ENCODE peak calls at places on chromosomes 7 and 10, in eight cellular contexts. Z is spleen; V is activated naive CD8-positive, alpha-beta T cell treated with anti-CD3 and anti-CD28 coated beads for 36 hours; Y is anterior cingulate cortex; D is RCC 7860; O is AG04450; Q is mesenchymal stem cell; X is heart right ventricle. E is an unnamed sample.

GRCh38 chr7:152330827-152331226 is 105.0 kb downstream of the KMT2C start:
- DNase-seq in Z (no peak), V (no peak), Y (no peak), D (no peak), O (no peak), Q (no peak), X (no peak), E (no peak)

GRCh38 chr7:44999245-45000095 is 531 bp upstream of the CCM2 start:
- DNase-seq in Z (peak; percentile 100), V (peak; percentile 100), Y (peak; percentile 98), D (peak; percentile 98), O (peak; percentile 98), Q (peak; percentile 99), X (peak; percentile 99), E (peak; percentile 100)

GRCh38 chr7:116495737-116496136 is 3.8 kb upstream of the CAV2 start:
- DNase-seq in Z (no peak), V (no peak), Y (no peak), D (peak; percentile 4), O (no peak), Q (no peak), X (no peak), E (no peak)

GRCh38 chr10:119177708-119178370 is 773 bp downstream of the PRDX3 start:
- DNase-seq in Z (no peak), V (peak; percentile 47), Y (no peak), D (no peak), O (no peak), Q (no peak), X (no peak), E (no peak)

GRCh38 chr10:31927597-31928530 is 767 bp downstream of the ARHGAP12 start:
- DNase-seq in Z (peak; percentile 92), V (peak; percentile 35), Y (peak; percentile 50), D (peak; percentile 23), O (no peak), Q (peak; percentile 78), X (peak; percentile 45), E (peak; percentile 42)

GRCh38 chr7:25215694-25216335 is 12.5 kb downstream of the NPVF start:
- DNase-seq in Z (no peak), V (no peak), Y (no peak), D (no peak), O (no peak), Q (no peak), X (no peak), E (no peak)

GRCh38 chr7:28358423-28358868 is 53.9 kb upstream of the CREB5 start:
- DNase-seq in Z (no peak), V (no peak), Y (no peak), D (peak; percentile 90), O (peak; percentile 96), Q (peak; percentile 97), X (no peak), E (no peak)

GRCh38 chr10:99536400-99537254 is 3.9 kb downstream of the NKX2-3 start:
- DNase-seq in Z (no peak), V (peak; percentile 34), Y (no peak), D (no peak), O (no peak), Q (peak; percentile 79), X (no peak), E (no peak)

GRCh38 chr7:141679014-141679413 is 23.0 kb downstream of the DENND11 start:
- DNase-seq in Z (no peak), V (no peak), Y (no peak), D (no peak), O (no peak), Q (no peak), X (no peak), E (no peak)

GRCh38 chr7:116708861-116709260 is 36.9 kb downstream of the MET start:
- DNase-seq in Z (no peak), V (no peak), Y (no peak), D (no peak), O (no peak), Q (no peak), X (no peak), E (no peak)

GRCh38 chr10:55374060-55374459 is 573.0 kb upstream of the PCDH15 start:
- DNase-seq in Z (no peak), V (no peak), Y (no peak), D (no peak), O (no peak), Q (no peak), X (no peak), E (no peak)

GRCh38 chr10:7408003-7408493 is 2.8 kb downstream of the SFMBT2 start:
- DNase-seq in Z (peak; percentile 87), V (peak; percentile 66), Y (peak; percentile 40), D (no peak), O (no peak), Q (peak; percentile 55), X (peak; percentile 63), E (peak; percentile 24)

GRCh38 chr10:1102836-1103235 is 46.7 kb downstream of the WDR37 start:
- DNase-seq in Z (no peak), V (no peak), Y (no peak), D (no peak), O (no peak), Q (no peak), X (no peak), E (no peak)

GRCh38 chr10:7890802-7891201 is 72.5 kb downstream of the TAF3 start:
- DNase-seq in Z (no peak), V (no peak), Y (no peak), D (no peak), O (no peak), Q (no peak), X (no peak), E (no peak)

GRCh38 chr10:22503315-22504090 is 158.2 kb downstream of the SPAG6 start:
- DNase-seq in Z (no peak), V (no peak), Y (no peak), D (peak; percentile 16), O (no peak), Q (peak; percentile 48), X (no peak), E (no peak)

GRCh38 chr10:59366310-59366709 is 4.0 kb upstream of the FAM13C start:
- DNase-seq in Z (no peak), V (no peak), Y (no peak), D (no peak), O (no peak), Q (no peak), X (no peak), E (no peak)

GRCh38 chr10:70578371-70578947 is 24.1 kb downstream of the PRF1 start:
- DNase-seq in Z (no peak), V (peak; percentile 76), Y (no peak), D (peak; percentile 88), O (peak; percentile 45), Q (peak; percentile 48), X (no peak), E (no peak)

GRCh38 chr10:116270691-116271592 is 2.1 kb downstream of the GFRA1 start:
- DNase-seq in Z (no peak), V (no peak), Y (no peak), D (no peak), O (no peak), Q (peak; percentile 30), X (peak; percentile 46), E (no peak)

GRCh38 chr10:8331896-8332729 is 277.6 kb downstream of the GATA3 start:
- DNase-seq in Z (peak; percentile 92), V (peak; percentile 83), Y (peak; percentile 12), D (peak; percentile 71), O (no peak), Q (peak; percentile 64), X (peak; percentile 46), E (peak; percentile 21)

GRCh38 chr7:47480576-47481538 is 101.1 kb downstream of the TNS3 start:
- DNase-seq in Z (no peak), V (peak; percentile 14), Y (no peak), D (no peak), O (no peak), Q (peak; percentile 42), X (no peak), E (peak; percentile 42)

GRCh38 chr10:105586451-105587098 is 945.5 kb downstream of the SORCS3 start:
- DNase-seq in Z (no peak), V (no peak), Y (no peak), D (no peak), O (no peak), Q (peak; percentile 2), X (no peak), E (no peak)

GRCh38 chr7:1025747-1026581 is 18.4 kb upstream of the GPR146 start:
- DNase-seq in Z (peak; percentile 73), V (no peak), Y (no peak), D (no peak), O (no peak), Q (no peak), X (no peak), E (no peak)

GRCh38 chr10:133342942-133343341 is 4.2 kb upstream of the PRAP1 start:
- DNase-seq in Z (no peak), V (no peak), Y (no peak), D (no peak), O (no peak), Q (no peak), X (no peak), E (no peak)

GRCh38 chr10:19993714-19994343 is 177.6 kb downstream of the PLXDC2 start:
- DNase-seq in Z (no peak), V (no peak), Y (no peak), D (peak; percentile 65), O (no peak), Q (peak; percentile 47), X (no peak), E (no peak)

GRCh38 chr10:52314007-52314821 is at the start of gene DKK1:
- DNase-seq in Z (peak; percentile 88), V (peak; percentile 25), Y (peak; percentile 36), D (no peak), O (no peak), Q (peak; percentile 80), X (peak; percentile 55), E (peak; percentile 51)

GRCh38 chr7:105741993-105742392 is 134.4 kb downstream of the ATXN7L1 start:
- DNase-seq in Z (no peak), V (no peak), Y (no peak), D (no peak), O (no peak), Q (no peak), X (no peak), E (no peak)

GRCh38 chr10:105725007-105725406 is 1083.9 kb downstream of the SORCS3 start:
- DNase-seq in Z (no peak), V (no peak), Y (no peak), D (no peak), O (no peak), Q (no peak), X (no peak), E (no peak)

GRCh38 chr10:132765435-132765834 is 20.5 kb downstream of the NKX6-2 start:
- DNase-seq in Z (no peak), V (no peak), Y (no peak), D (no peak), O (no peak), Q (no peak), X (no peak), E (no peak)

GRCh38 chr10:11164806-11165590 is 147.3 kb downstream of the CELF2 start:
- DNase-seq in Z (peak; percentile 94), V (peak; percentile 79), Y (peak; percentile 77), D (no peak), O (peak; percentile 63), Q (peak; percentile 56), X (peak; percentile 67), E (peak; percentile 34)

GRCh38 chr10:110045772-110046171 is 38.0 kb downstream of the ADD3 start:
- DNase-seq in Z (no peak), V (no peak), Y (no peak), D (no peak), O (no peak), Q (no peak), X (no peak), E (no peak)

GRCh38 chr10:116444527-116445142 is 17.0 kb downstream of the PNLIPRP3 start:
- DNase-seq in Z (no peak), V (no peak), Y (no peak), D (peak; percentile 27), O (peak; percentile 21), Q (peak; percentile 38), X (no peak), E (no peak)

GRCh38 chr10:58239561-58240169 is 28.0 kb downstream of the IPMK start:
- DNase-seq in Z (no peak), V (no peak), Y (no peak), D (no peak), O (no peak), Q (no peak), X (no peak), E (no peak)

GRCh38 chr10:113138937-113139585 is 189.0 kb downstream of the TCF7L2 start:
- DNase-seq in Z (no peak), V (no peak), Y (no peak), D (no peak), O (no peak), Q (peak; percentile 46), X (no peak), E (no peak)

GRCh38 chr10:73785721-73786511 is 510 bp downstream of the ZSWIM8 start:
- DNase-seq in Z (peak; percentile 88), V (peak; percentile 56), Y (no peak), D (peak; percentile 13), O (no peak), Q (peak; percentile 85), X (no peak), E (peak; percentile 67)

E was measured in prostate gland.